ENCODE peak calls at places on chromosomes 1 and 21, in eight cellular contexts. S is stomach, B is GM12891, C is ovary, G is breast epithelium, M is GM12892, X is IMR-90, V is heart left ventricle. N is an unnamed sample.

GRCh38 chr1:32684167-32684811 is 18.3 kb downstream of the SYNC start:
- DNase-seq in S (peak), B (no peak), C (peak), G (peak), M (no peak), X (peak), V (peak), N (no peak)

GRCh38 chr1:225987491-225988316 is 11.4 kb downstream of the SDE2 start:
- DNase-seq in S (no peak), B (no peak), C (no peak), G (no peak), M (no peak), X (peak), V (no peak), N (peak)

GRCh38 chr1:166307261-166308188 is 140.7 kb upstream of the FAM78B start:
- DNase-seq in S (no peak), B (no peak), C (no peak), G (no peak), M (no peak), X (no peak), V (peak), N (no peak)

GRCh38 chr1:33374336-33375105 is 53.6 kb upstream of the A3GALT2 start:
- DNase-seq in S (no peak), B (no peak), C (no peak), G (no peak), M (no peak), X (peak), V (no peak), N (no peak)

GRCh38 chr1:61290525-61290924 is 208.2 kb downstream of the NFIA start:
- DNase-seq in S (no peak), B (no peak), C (no peak), G (no peak), M (no peak), X (no peak), V (no peak), N (no peak)

GRCh38 chr1:180482425-180483275 is 19.7 kb downstream of the ACBD6 start:
- DNase-seq in S (no peak), B (no peak), C (no peak), G (no peak), M (no peak), X (peak), V (no peak), N (peak)

GRCh38 chr1:208781391-208782035 is 537.3 kb upstream of the PLXNA2 start:
- DNase-seq in S (no peak), B (no peak), C (no peak), G (no peak), M (no peak), X (no peak), V (no peak), N (no peak)

GRCh38 chr1:87219141-87219540 is 109.5 kb upstream of the LMO4 start:
- DNase-seq in S (no peak), B (no peak), C (no peak), G (no peak), M (no peak), X (no peak), V (no peak), N (no peak)

GRCh38 chr1:55716151-55716550 is 501.0 kb upstream of the USP24 start:
- DNase-seq in S (no peak), B (no peak), C (no peak), G (no peak), M (no peak), X (peak), V (no peak), N (no peak)

GRCh38 chr1:22579541-22580155 is 16.4 kb downstream of the EPHA8 start:
- DNase-seq in S (no peak), B (no peak), C (no peak), G (no peak), M (no peak), X (no peak), V (no peak), N (no peak)

GRCh38 chr1:59523745-59524450 is 227.0 kb downstream of the FGGY start:
- DNase-seq in S (no peak), B (no peak), C (no peak), G (no peak), M (no peak), X (no peak), V (no peak), N (no peak)

GRCh38 chr1:209601809-209602657 is 18.5 kb downstream of the CAMK1G start:
- DNase-seq in S (peak), B (no peak), C (peak), G (no peak), M (no peak), X (peak), V (no peak), N (peak)

GRCh38 chr1:228371741-228372182 is 34.9 kb downstream of the TRIM11 start:
- DNase-seq in S (no peak), B (no peak), C (no peak), G (no peak), M (peak), X (no peak), V (no peak), N (no peak)

GRCh38 chr1:220094016-220094911 is at the start of gene IARS2:
- DNase-seq in S (peak), B (peak), C (peak), G (peak), M (peak), X (peak), V (peak), N (peak)

GRCh38 chr21:45551816-45552695 is 9.8 kb upstream of the SLC19A1 start:
- DNase-seq in S (no peak), B (no peak), C (peak), G (no peak), M (no peak), X (no peak), V (no peak), N (no peak)

GRCh38 chr1:176863613-176864012 is 300.9 kb downstream of the ASTN1 start:
- DNase-seq in S (no peak), B (no peak), C (no peak), G (no peak), M (no peak), X (no peak), V (no peak), N (no peak)

GRCh38 chr21:15986277-15986676 is 256.5 kb downstream of the USP25 start:
- DNase-seq in S (no peak), B (no peak), C (no peak), G (no peak), M (no peak), X (no peak), V (no peak), N (no peak)

GRCh38 chr1:80155371-80155770 is 1148.8 kb upstream of the ADGRL4 start:
- DNase-seq in S (no peak), B (no peak), C (no peak), G (no peak), M (no peak), X (peak), V (no peak), N (no peak)

GRCh38 chr1:36436820-36437219 is 13.4 kb downstream of the OSCP1 start:
- DNase-seq in S (no peak), B (no peak), C (no peak), G (no peak), M (no peak), X (peak), V (no peak), N (no peak)

GRCh38 chr1:228185641-228185965 is 20.0 kb downstream of the IBA57 start:
- DNase-seq in S (no peak), B (no peak), C (no peak), G (no peak), M (no peak), X (no peak), V (no peak), N (no peak)

GRCh38 chr1:80375662-80376061 is 1369.1 kb upstream of the ADGRL4 start:
- DNase-seq in S (no peak), B (no peak), C (no peak), G (no peak), M (no peak), X (peak), V (no peak), N (no peak)

GRCh38 chr1:219264557-219264956 is 90.9 kb downstream of the LYPLAL1 start:
- DNase-seq in S (no peak), B (no peak), C (no peak), G (no peak), M (no peak), X (no peak), V (no peak), N (no peak)

GRCh38 chr1:36673207-36673606 is 190.5 kb upstream of the CSF3R start:
- DNase-seq in S (no peak), B (no peak), C (no peak), G (no peak), M (no peak), X (no peak), V (no peak), N (no peak)

GRCh38 chr1:67534627-67535065 is 104.4 kb upstream of the SERBP1 start:
- DNase-seq in S (no peak), B (no peak), C (no peak), G (no peak), M (no peak), X (peak), V (no peak), N (no peak)

GRCh38 chr21:35925497-35925896 is 134.8 kb downstream of the SETD4 start:
- DNase-seq in S (peak), B (no peak), C (no peak), G (peak), M (no peak), X (peak), V (no peak), N (no peak)

GRCh38 chr1:203521071-203521794 is 27.3 kb downstream of the OPTC start:
- DNase-seq in S (peak), B (no peak), C (no peak), G (no peak), M (no peak), X (peak), V (no peak), N (no peak)

GRCh38 chr1:43372172-43372571 is 4.4 kb upstream of the ELOVL1 start:
- DNase-seq in S (no peak), B (no peak), C (no peak), G (no peak), M (no peak), X (peak), V (no peak), N (no peak)

GRCh38 chr1:228837817-228838716 is 102.8 kb downstream of the RHOU start:
- DNase-seq in S (peak), B (no peak), C (peak), G (peak), M (no peak), X (peak), V (peak), N (no peak)

GRCh38 chr1:32335951-32336867 is at the start of gene MARCKSL1:
- DNase-seq in S (peak), B (peak), C (peak), G (peak), M (peak), X (peak), V (peak), N (peak)

DNA sequence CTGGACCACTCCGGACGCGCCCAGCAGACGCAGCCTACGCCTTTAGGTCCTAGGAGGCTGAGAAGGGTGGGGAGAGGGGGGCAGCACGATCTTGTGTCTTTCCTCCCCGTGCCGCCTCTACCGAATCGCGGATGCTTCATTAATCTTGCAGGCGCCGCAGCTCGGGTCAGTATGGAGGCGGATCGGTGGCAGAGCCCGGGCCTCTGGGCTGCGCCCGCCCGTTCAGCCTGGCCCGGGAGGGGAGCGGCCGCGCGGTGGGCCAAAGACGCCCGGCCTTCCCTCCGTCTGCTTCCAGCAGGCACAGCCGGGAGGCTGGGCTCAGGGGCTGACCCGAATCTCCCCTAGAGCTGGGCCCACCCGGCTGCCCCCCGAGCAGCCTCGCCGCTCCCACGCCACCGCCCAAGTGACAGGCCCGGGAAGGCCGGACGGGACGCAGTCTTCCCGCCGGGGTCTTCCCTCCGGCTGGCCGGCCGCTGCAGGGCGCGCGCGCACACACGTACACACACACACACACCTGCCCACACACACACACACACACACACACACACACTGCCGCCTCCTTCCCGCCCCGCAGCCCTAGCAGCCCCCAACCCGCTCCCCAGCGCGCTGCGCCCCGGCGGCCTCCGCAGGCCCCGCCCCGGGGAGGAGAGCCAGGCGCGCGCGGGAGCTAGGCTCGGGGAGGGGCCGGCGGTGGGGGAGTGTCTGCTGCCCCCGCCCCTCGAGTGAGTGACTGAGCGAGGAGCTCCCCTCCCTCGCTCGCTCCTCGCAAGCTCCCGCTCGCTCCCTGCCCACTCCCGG is at the start of gene C1orf21:
- DNase-seq in S (peak), B (peak), C (peak), G (peak), M (peak), X (peak), V (peak), N (peak)
- TF ChIP-seq POLR2A in S (no peak), B (no peak), C (peak), G (peak), M (no peak), X (no peak), V (peak), N (no peak)

GRCh38 chr21:41503331-41503730 is 4.6 kb downstream of the TMPRSS2 start:
- DNase-seq in S (no peak), B (no peak), C (no peak), G (no peak), M (no peak), X (no peak), V (no peak), N (no peak)
- TF ChIP-seq POLR2A in S (no peak), B (no peak), C (no peak), G (no peak), M (no peak), X (no peak), V (no peak), N (no peak)

GRCh38 chr1:201481761-201482493 is 12.9 kb upstream of the PHLDA3 start:
- DNase-seq in S (peak), B (peak), C (peak), G (peak), M (peak), X (peak), V (peak), N (peak)

GRCh38 chr1:201481004-201481380 is 12.0 kb upstream of the PHLDA3 start:
- DNase-seq in S (no peak), B (no peak), C (no peak), G (peak), M (no peak), X (no peak), V (no peak), N (no peak)

GRCh38 chr1:201479331-201479730 is 10.3 kb upstream of the PHLDA3 start:
- DNase-seq in S (no peak), B (no peak), C (no peak), G (no peak), M (no peak), X (no peak), V (no peak), N (no peak)

GRCh38 chr1:201482755-201483154 is 13.8 kb upstream of the PHLDA3 start:
- DNase-seq in S (no peak), B (no peak), C (no peak), G (peak), M (peak), X (no peak), V (no peak), N (no peak)

DNA sequence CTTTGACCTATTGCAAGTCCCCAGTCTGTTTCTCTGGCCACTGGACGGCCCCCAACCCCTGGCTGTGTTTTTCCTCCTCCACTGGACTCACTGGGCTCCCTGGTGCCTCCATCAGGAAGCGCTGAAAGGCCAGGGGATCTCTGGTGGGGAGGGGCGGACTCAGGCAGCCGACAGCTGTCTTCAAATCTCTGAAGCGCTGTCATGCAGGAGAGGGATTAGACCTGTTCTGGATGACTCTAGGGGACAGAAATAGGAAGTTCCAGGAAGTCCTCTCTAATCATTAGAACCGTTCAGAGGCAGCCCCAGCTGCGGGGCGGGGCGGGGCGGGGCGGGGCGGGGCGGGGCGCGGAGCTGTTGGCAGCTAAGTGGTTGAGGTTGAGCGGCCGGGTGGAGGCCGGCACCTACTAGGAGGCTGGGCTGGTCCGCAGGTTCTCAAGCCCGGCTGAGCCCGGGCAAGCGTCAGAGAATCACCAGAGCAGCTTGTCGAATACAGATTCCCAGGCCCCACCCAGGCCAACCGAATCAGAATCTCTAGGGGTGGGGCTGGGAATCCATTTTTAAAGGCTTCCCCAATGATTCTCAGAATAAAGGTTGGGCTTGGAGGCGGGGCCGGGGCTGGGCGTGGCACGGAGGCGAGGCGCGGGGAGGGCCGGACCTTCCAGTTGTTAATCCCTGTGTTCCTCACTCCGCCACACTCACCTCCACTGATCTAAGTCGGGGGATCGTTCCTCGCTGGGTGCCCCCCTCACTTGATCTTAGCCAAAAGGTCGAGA is 11.4 kb upstream of the PHLDA3 start:
- DNase-seq in S (peak), B (peak), C (peak), G (peak), M (peak), X (no peak), V (peak), N (peak)
- TF ChIP-seq POLR2A in S (no peak), B (no peak), C (no peak), G (no peak), M (no peak), X (no peak), V (no peak), N (no peak)

DNA sequence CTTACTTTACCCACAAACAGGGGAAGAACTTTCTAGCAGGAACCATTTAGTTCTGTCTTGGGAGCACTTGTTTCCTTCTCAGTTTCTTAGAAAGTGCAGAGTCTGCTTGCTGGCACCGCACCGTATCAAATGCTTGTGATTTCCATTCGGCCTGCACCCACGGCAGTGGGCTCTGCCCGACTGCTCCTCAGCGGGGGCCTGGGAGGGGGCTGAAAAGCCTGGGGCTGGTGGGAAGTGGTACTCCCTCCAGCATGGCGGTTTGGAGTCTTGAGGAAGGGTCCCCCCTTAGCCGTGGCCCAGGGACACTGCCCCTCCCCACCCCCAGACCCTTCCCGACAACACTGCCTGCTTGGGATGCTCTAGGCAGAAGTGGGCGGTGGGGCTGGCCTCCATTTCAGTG is 57.0 kb downstream of the KIF26B start:
- DNase-seq in S (no peak), B (no peak), C (no peak), G (no peak), M (no peak), X (no peak), V (no peak), N (no peak)
- TF ChIP-seq POLR2A in S (no peak), B (no peak), C (no peak), G (no peak), M (no peak), X (no peak), V (no peak), N (no peak)

DNA sequence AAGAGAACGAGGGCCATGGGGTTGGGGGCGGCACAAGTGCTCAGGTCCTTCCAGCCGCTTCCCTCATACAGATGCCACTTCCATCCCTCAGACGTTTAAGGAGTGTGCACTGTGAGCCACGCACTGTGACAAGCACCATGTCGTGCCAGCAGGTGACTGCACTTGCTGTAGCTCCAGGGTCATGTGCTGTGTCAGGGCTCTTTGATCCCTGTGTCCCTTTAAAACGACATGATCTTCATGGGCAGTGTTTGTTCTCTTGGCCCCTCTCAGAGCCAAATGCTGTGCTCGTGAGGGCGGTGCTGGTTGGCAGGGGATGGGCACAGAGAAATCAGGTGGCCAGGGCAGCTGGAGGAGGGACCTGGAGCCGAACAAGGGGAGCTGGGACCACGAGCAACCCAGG is 19.9 kb downstream of the IL10RB start:
- DNase-seq in S (no peak), B (no peak), C (no peak), G (no peak), M (no peak), X (no peak), V (no peak), N (no peak)
- TF ChIP-seq POLR2A in S (no peak), B (no peak), C (no peak), G (no peak), M (no peak), X (no peak), V (no peak), N (no peak)

DNA sequence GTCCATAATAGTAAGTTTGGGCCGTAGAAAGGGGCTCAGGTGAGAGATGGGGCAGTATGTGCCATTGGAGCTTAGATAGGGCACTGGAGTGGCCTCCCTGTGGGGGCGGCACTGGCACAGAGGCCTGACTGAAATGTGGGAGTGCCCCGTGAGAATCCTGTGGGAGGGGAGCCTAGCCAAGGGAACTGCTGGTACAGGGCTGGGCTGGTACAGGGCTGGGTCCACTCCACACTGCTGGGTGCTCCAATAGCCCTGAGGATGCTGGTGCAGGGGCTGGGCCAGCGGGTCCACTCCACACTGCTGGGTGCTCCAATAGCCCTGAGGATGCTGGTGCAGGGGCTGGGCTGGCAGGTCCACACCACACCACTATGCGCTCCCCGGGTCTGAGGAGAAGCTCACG is 44.8 kb upstream of the PWP2 start:
- DNase-seq in S (no peak), B (no peak), C (no peak), G (no peak), M (no peak), X (no peak), V (no peak), N (no peak)
- TF ChIP-seq POLR2A in S (no peak), B (no peak), C (no peak), G (no peak), M (no peak), X (no peak), V (no peak), N (no peak)

GRCh38 chr1:100988121-100988520 is 37.5 kb downstream of the DPH5 start:
- DNase-seq in S (no peak), B (no peak), C (no peak), G (no peak), M (no peak), X (peak), V (no peak), N (no peak)
- TF ChIP-seq POLR2A in S (no peak), B (no peak), C (no peak), G (no peak), M (no peak), X (no peak), V (no peak), N (no peak)